ENCODE peak calls at places on chromosome 3, in nine cellular contexts. N is CD4-positive, alpha-beta T cell; K is GM19239; C is nucleus accumbens; G is T-cell; R is cardiac fibroblast; J is pons; L is globus pallidus; F is NCI-H510A treated with DMSO at 0.1 percent for 48 hours. V is an unnamed sample.
A peak's percentile ranks its signal among the peaks of the same experiment; 100 is the strongest.

GRCh38 chr3:56976666-56977560 is 83.6 kb upstream of the SPATA12 start:
- DNase-seq in N (no peak), K (no peak), C (peak; percentile 24), G (no peak), R (peak; percentile 62), J (peak; percentile 73), L (peak; percentile 71), F (no peak), V (peak; percentile 88)

GRCh38 chr3:23232016-23232415 is 28.9 kb downstream of the UBE2E2 start:
- DNase-seq in N (no peak), K (no peak), C (no peak), G (no peak), R (no peak), J (no peak), L (no peak), F (no peak), V (peak; percentile 35)

GRCh38 chr3:127445581-127446368 is 144.8 kb downstream of the TPRA1 start:
- DNase-seq in N (no peak), K (no peak), C (no peak), G (no peak), R (no peak), J (no peak), L (no peak), F (no peak), V (no peak)

GRCh38 chr3:48400824-48401433 is 28.9 kb downstream of the FBXW12 start:
- DNase-seq in N (peak; percentile 55), K (peak; percentile 87), C (peak; percentile 27), G (peak; percentile 64), R (peak; percentile 73), J (peak; percentile 80), L (peak; percentile 66), F (peak; percentile 2), V (peak; percentile 89)

GRCh38 chr3:190378240-190378891 is 9.6 kb upstream of the CLDN16 start:
- DNase-seq in N (no peak), K (no peak), C (no peak), G (no peak), R (peak; percentile 96), J (no peak), L (no peak), F (no peak), V (no peak)

GRCh38 chr3:6177417-6177816 is 683.5 kb upstream of the GRM7 start:
- DNase-seq in N (no peak), K (no peak), C (no peak), G (no peak), R (no peak), J (no peak), L (no peak), F (no peak), V (no peak)

GRCh38 chr3:49602877-49603411 is 48.7 kb downstream of the BSN start:
- DNase-seq in N (peak; percentile 54), K (no peak), C (no peak), G (peak; percentile 36), R (no peak), J (no peak), L (no peak), F (peak; percentile 10), V (peak; percentile 64)

GRCh38 chr3:124700880-124701684 is 29.2 kb upstream of the UMPS start:
- DNase-seq in N (no peak), K (no peak), C (no peak), G (no peak), R (peak; percentile 73), J (no peak), L (no peak), F (no peak), V (no peak)

GRCh38 chr3:184335291-184335660 is 2.1 kb upstream of the FAM131A start:
- DNase-seq in N (no peak), K (no peak), C (no peak), G (no peak), R (no peak), J (no peak), L (no peak), F (no peak), V (no peak)

GRCh38 chr3:11954312-11954934 is 49.8 kb upstream of the SYN2 start:
- DNase-seq in N (no peak), K (no peak), C (no peak), G (no peak), R (no peak), J (no peak), L (no peak), F (no peak), V (peak; percentile 26)

GRCh38 chr3:46848271-46849097 is 14.8 kb downstream of the MYL3 start:
- DNase-seq in N (no peak), K (no peak), C (no peak), G (no peak), R (peak; percentile 86), J (no peak), L (no peak), F (no peak), V (no peak)

GRCh38 chr3:123791898-123792297 is 92.2 kb downstream of the MYLK start:
- DNase-seq in N (no peak), K (no peak), C (peak; percentile 2), G (no peak), R (peak; percentile 62), J (peak; percentile 70), L (peak; percentile 47), F (no peak), V (no peak)

GRCh38 chr3:113091417-113091816 is 100.6 kb downstream of the GTPBP8 start:
- DNase-seq in N (no peak), K (no peak), C (no peak), G (no peak), R (no peak), J (no peak), L (no peak), F (no peak), V (no peak)

GRCh38 chr3:55157736-55158135 is 229.9 kb upstream of the LRTM1 start:
- DNase-seq in N (no peak), K (no peak), C (no peak), G (no peak), R (peak; percentile 60), J (no peak), L (no peak), F (no peak), V (no peak)

GRCh38 chr3:124586126-124587052 is 143.9 kb upstream of the UMPS start:
- DNase-seq in N (no peak), K (no peak), C (no peak), G (no peak), R (no peak), J (no peak), L (no peak), F (no peak), V (no peak)

GRCh38 chr3:32844914-32845313 is 27.1 kb downstream of the TRIM71 start:
- DNase-seq in N (no peak), K (no peak), C (no peak), G (no peak), R (no peak), J (no peak), L (no peak), F (no peak), V (peak; percentile 73)

GRCh38 chr3:123521179-123521969 is 63.5 kb downstream of the HACD2 start:
- DNase-seq in N (no peak), K (no peak), C (no peak), G (no peak), R (peak; percentile 19), J (no peak), L (no peak), F (no peak), V (no peak)

GRCh38 chr3:13023251-13024055 is 49.8 kb downstream of the IQSEC1 start:
- DNase-seq in N (no peak), K (no peak), C (no peak), G (no peak), R (peak; percentile 75), J (no peak), L (no peak), F (no peak), V (no peak)

V was measured in G401.